ENCODE peak calls at places on chromosome 4, in six cellular contexts. One of them, this sample, is unnamed.

GRCh38 chr4:92100980-92101379 is 202.8 kb upstream of the GRID2 start:
- DNase-seq in HCT116: no peak
- DNase-seq in suprapubic skin: no peak
- DNase-seq in dorsolateral prefrontal cortex: no peak
- DNase-seq in PC-9: no peak
- DNase-seq in brain microvascular endothelial cell: no peak
- DNase-seq in this sample: no peak

GRCh38 chr4:148444296-148445070 is 2.3 kb upstream of the NR3C2 start:
- DNase-seq in suprapubic skin: peak; percentile 69
- DNase-seq in dorsolateral prefrontal cortex: peak; percentile 20
- DNase-seq in HCT116: no peak
- DNase-seq in PC-9: no peak
- DNase-seq in brain microvascular endothelial cell: no peak
- DNase-seq in this sample: no peak

GRCh38 chr4:40525811-40526598 is 103.7 kb downstream of the RBM47 start:
- DNase-seq in PC-9: peak; percentile 81
- DNase-seq in dorsolateral prefrontal cortex: no peak
- DNase-seq in brain microvascular endothelial cell: peak; percentile 57
- DNase-seq in suprapubic skin: no peak
- DNase-seq in HCT116: peak; percentile 51
- DNase-seq in this sample: no peak

GRCh38 chr4:152691761-152692160 is 12.0 kb upstream of the TMEM154 start:
- DNase-seq in PC-9: no peak
- DNase-seq in dorsolateral prefrontal cortex: no peak
- DNase-seq in brain microvascular endothelial cell: no peak
- DNase-seq in HCT116: no peak
- DNase-seq in suprapubic skin: no peak
- DNase-seq in this sample: no peak

GRCh38 chr4:98446499-98447375 is 185.6 kb downstream of the RAP1GDS1 start:
- DNase-seq in brain microvascular endothelial cell: peak; percentile 61
- DNase-seq in dorsolateral prefrontal cortex: no peak
- DNase-seq in suprapubic skin: no peak
- DNase-seq in PC-9: no peak
- DNase-seq in HCT116: no peak
- DNase-seq in this sample: no peak

GRCh38 chr4:164136181-164136616 is 617.7 kb upstream of the SMIM31 start:
- DNase-seq in PC-9: no peak
- DNase-seq in HCT116: peak; percentile 19
- DNase-seq in brain microvascular endothelial cell: peak; percentile 29
- DNase-seq in suprapubic skin: no peak
- DNase-seq in dorsolateral prefrontal cortex: no peak
- DNase-seq in this sample: no peak

GRCh38 chr4:25908491-25908901 is 5.5 kb upstream of the SMIM20 start:
- DNase-seq in dorsolateral prefrontal cortex: no peak
- DNase-seq in suprapubic skin: no peak
- DNase-seq in PC-9: peak; percentile 60
- DNase-seq in brain microvascular endothelial cell: peak; percentile 93
- DNase-seq in HCT116: peak; percentile 69
- DNase-seq in this sample: no peak

GRCh38 chr4:83821493-83821892 is 285.6 kb downstream of the GPAT3 start:
- DNase-seq in HCT116: no peak
- DNase-seq in PC-9: no peak
- DNase-seq in brain microvascular endothelial cell: no peak
- DNase-seq in suprapubic skin: no peak
- DNase-seq in dorsolateral prefrontal cortex: no peak
- DNase-seq in this sample: no peak

GRCh38 chr4:153332936-153333335 is 11.6 kb upstream of the MND1 start:
- DNase-seq in HCT116: no peak
- DNase-seq in suprapubic skin: no peak
- DNase-seq in brain microvascular endothelial cell: no peak
- DNase-seq in dorsolateral prefrontal cortex: no peak
- DNase-seq in PC-9: no peak
- DNase-seq in this sample: no peak

GRCh38 chr4:137267024-137267423 is 265.3 kb downstream of the PCDH18 start:
- DNase-seq in PC-9: no peak
- DNase-seq in HCT116: no peak
- DNase-seq in suprapubic skin: no peak
- DNase-seq in brain microvascular endothelial cell: peak; percentile 67
- DNase-seq in dorsolateral prefrontal cortex: no peak
- DNase-seq in this sample: no peak

GRCh38 chr4:154982187-154983047 is 201.3 kb downstream of the RBM46 start:
- DNase-seq in brain microvascular endothelial cell: peak; percentile 40
- DNase-seq in HCT116: peak; percentile 58
- DNase-seq in dorsolateral prefrontal cortex: peak; percentile 24
- DNase-seq in suprapubic skin: no peak
- DNase-seq in PC-9: no peak
- DNase-seq in this sample: no peak

GRCh38 chr4:76680934-76681333 is 217.0 kb downstream of the SOWAHB start:
- DNase-seq in suprapubic skin: no peak
- DNase-seq in brain microvascular endothelial cell: no peak
- DNase-seq in PC-9: no peak
- DNase-seq in dorsolateral prefrontal cortex: no peak
- DNase-seq in HCT116: no peak
- DNase-seq in this sample: no peak
- TF ChIP-seq CTCF in suprapubic skin: no peak
- TF ChIP-seq CTCF in brain microvascular endothelial cell: peak; percentile 26
- TF ChIP-seq CTCF in PC-9: no peak
- TF ChIP-seq CTCF in dorsolateral prefrontal cortex: no peak
- TF ChIP-seq CTCF in HCT116: no peak
- TF ChIP-seq CTCF in this sample: no peak

DNA sequence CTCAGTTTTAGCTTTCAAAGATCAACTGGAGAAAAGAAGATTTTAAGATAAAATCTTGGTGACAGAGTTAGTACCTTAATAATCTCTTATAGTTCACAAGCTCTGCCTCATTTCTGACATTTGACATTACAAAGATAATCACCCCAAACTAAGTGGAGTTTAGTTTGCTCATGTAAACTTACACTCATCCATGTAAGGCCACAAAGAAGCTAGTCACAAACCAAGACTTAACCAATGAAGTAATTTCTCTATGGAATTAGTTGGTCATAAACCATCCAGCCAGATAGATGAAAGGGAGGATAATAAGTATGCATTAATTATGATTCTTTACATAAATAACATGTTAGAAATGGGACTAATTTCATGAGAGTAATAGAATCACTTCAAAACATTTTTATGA is 159.2 kb downstream of the FAM13A start:
- DNase-seq in suprapubic skin: no peak
- DNase-seq in dorsolateral prefrontal cortex: no peak
- DNase-seq in PC-9: no peak
- DNase-seq in brain microvascular endothelial cell: no peak
- DNase-seq in HCT116: no peak
- DNase-seq in this sample: no peak
- H3K4me3 ChIP-seq in suprapubic skin: no peak overlapping the region
- H3K4me3 ChIP-seq in dorsolateral prefrontal cortex: no peak overlapping the region
- H3K4me3 ChIP-seq in PC-9: no peak overlapping the region
- H3K4me3 ChIP-seq in brain microvascular endothelial cell: no peak overlapping the region
- H3K4me3 ChIP-seq in HCT116: no peak overlapping the region
- H3K4me3 ChIP-seq in this sample: no peak overlapping the region

DNA sequence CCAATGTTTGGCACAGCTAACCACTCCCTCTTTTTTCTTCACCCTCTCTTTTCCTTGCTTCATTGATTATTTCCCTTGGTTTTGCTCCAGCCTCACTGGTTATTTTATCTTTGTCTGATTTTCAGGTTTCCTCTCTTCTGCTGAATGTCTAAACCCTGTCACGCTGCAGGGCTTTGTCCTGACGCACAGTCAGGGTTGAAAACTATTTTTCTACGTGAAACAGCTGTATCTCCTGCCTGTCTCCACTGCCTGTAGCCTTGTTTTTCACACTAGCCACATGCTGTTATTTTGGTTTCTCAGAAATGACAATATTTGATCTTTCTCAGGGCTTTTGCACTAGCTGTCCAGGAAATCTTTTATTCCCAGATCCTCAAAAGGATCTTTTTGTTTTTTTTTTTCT is 164.0 kb downstream of the PDHA2 start:
- DNase-seq in PC-9: no peak
- DNase-seq in brain microvascular endothelial cell: no peak
- DNase-seq in HCT116: no peak
- DNase-seq in suprapubic skin: no peak
- DNase-seq in dorsolateral prefrontal cortex: no peak
- DNase-seq in this sample: no peak
- H3K27ac ChIP-seq in PC-9: no peak overlapping the region
- H3K27ac ChIP-seq in brain microvascular endothelial cell: no peak overlapping the region
- H3K27ac ChIP-seq in HCT116: no peak overlapping the region
- H3K27ac ChIP-seq in suprapubic skin: no peak overlapping the region
- H3K27ac ChIP-seq in dorsolateral prefrontal cortex: peak overlapping the region; percentile 83
- H3K27ac ChIP-seq in this sample: no peak overlapping the region

DNA sequence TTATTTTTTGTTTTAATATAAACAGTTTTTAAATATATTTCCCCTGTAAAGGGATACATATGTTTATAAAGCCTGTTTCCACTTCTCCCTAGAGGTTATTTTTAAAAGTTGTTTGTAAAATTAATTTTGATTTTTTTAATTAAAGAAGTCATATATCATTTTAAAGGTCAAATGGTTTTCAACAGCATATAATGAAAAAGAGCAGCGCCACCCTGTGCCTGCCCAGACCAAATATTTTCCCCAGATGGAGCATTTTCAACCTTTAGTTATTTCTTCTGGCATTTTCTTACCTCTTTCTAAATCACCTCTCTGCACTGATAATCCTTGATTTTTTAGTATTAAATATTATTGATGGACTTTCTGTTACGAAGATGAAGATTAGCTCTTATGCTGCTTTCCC is 21.0 kb downstream of the MSX1 start:
- DNase-seq in brain microvascular endothelial cell: no peak
- DNase-seq in dorsolateral prefrontal cortex: no peak
- DNase-seq in HCT116: no peak
- DNase-seq in PC-9: no peak
- DNase-seq in suprapubic skin: no peak
- DNase-seq in this sample: no peak
- TF ChIP-seq CTCF in brain microvascular endothelial cell: peak; percentile 48
- TF ChIP-seq CTCF in dorsolateral prefrontal cortex: no peak
- TF ChIP-seq CTCF in HCT116: peak; percentile 57
- TF ChIP-seq CTCF in PC-9: peak; percentile 55
- TF ChIP-seq CTCF in suprapubic skin: no peak
- TF ChIP-seq CTCF in this sample: no peak

GRCh38 chr4:120940547-120940946 is 18.0 kb upstream of the PRDM5 start:
- DNase-seq in suprapubic skin: no peak
- DNase-seq in HCT116: no peak
- DNase-seq in brain microvascular endothelial cell: no peak
- DNase-seq in dorsolateral prefrontal cortex: no peak
- DNase-seq in PC-9: no peak
- DNase-seq in this sample: no peak

DNA sequence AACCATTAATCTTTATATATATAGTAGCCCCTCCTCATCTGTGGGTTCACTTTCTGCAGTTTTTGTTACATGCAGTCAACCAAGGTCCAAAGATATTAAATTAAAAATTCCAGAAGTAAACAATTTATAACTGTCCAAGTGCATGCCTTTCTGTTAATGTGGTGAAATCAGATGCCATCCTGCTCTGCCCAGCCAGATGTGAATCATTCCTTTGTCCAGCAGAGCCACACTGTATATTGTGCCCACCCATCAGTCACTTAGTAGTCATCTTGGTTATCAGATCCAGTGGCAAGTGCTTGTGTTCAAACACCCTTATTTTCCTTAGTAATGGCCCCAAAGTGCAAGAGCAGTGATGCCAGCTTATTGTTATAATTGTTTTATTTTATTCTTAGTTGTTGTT is 17.2 kb upstream of the PRDM5 start:
- DNase-seq in PC-9: no peak
- DNase-seq in suprapubic skin: no peak
- DNase-seq in dorsolateral prefrontal cortex: no peak
- DNase-seq in brain microvascular endothelial cell: no peak
- DNase-seq in HCT116: no peak
- DNase-seq in this sample: no peak
- H3K4me3 ChIP-seq in PC-9: no peak overlapping the region
- H3K4me3 ChIP-seq in suprapubic skin: no peak overlapping the region
- H3K4me3 ChIP-seq in dorsolateral prefrontal cortex: no peak overlapping the region
- H3K4me3 ChIP-seq in brain microvascular endothelial cell: no peak overlapping the region
- H3K4me3 ChIP-seq in HCT116: no peak overlapping the region
- H3K4me3 ChIP-seq in this sample: no peak overlapping the region

GRCh38 chr4:2141022-2141761 is 82.1 kb downstream of the NAT8L start:
- DNase-seq in dorsolateral prefrontal cortex: no peak
- DNase-seq in HCT116: no peak
- DNase-seq in PC-9: no peak
- DNase-seq in brain microvascular endothelial cell: no peak
- DNase-seq in suprapubic skin: no peak
- DNase-seq in this sample: no peak

GRCh38 chr4:2135083-2135482 is 76.0 kb downstream of the NAT8L start:
- DNase-seq in suprapubic skin: no peak
- DNase-seq in brain microvascular endothelial cell: peak; percentile 28
- DNase-seq in HCT116: no peak
- DNase-seq in PC-9: no peak
- DNase-seq in dorsolateral prefrontal cortex: no peak
- DNase-seq in this sample: no peak

GRCh38 chr4:2138846-2139500 is 79.8 kb downstream of the NAT8L start:
- DNase-seq in PC-9: no peak
- DNase-seq in HCT116: no peak
- DNase-seq in brain microvascular endothelial cell: no peak
- DNase-seq in suprapubic skin: no peak
- DNase-seq in dorsolateral prefrontal cortex: no peak
- DNase-seq in this sample: no peak

GRCh38 chr4:2132438-2132837 is 73.3 kb downstream of the NAT8L start:
- DNase-seq in brain microvascular endothelial cell: no peak
- DNase-seq in suprapubic skin: no peak
- DNase-seq in PC-9: no peak
- DNase-seq in dorsolateral prefrontal cortex: no peak
- DNase-seq in HCT116: peak; percentile 8
- DNase-seq in this sample: no peak

DNA sequence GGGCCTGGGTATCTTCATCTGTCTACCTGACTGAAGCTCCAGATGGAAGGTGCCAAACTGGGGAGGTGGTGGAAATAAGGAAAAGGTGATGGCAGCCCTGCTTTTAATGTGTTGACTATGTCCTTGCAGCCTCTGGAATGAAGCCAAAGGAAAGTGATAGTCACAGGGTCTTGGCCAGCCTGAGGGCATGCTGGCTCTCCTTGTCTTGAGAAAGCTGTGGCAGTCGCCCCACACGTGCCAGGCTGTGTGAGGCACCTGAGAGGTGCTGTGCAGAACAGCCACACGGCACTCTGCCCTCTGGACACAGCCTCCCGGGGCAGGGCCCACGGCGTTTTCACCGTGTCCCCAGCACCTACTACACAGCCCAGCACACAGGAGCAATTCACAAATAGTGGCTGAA is 77.6 kb downstream of the NAT8L start:
- DNase-seq in HCT116: no peak
- DNase-seq in dorsolateral prefrontal cortex: no peak
- DNase-seq in PC-9: peak; percentile 65
- DNase-seq in brain microvascular endothelial cell: no peak
- DNase-seq in suprapubic skin: no peak
- DNase-seq in this sample: no peak
- H3K27ac ChIP-seq in HCT116: no peak overlapping the region
- H3K27ac ChIP-seq in dorsolateral prefrontal cortex: no peak overlapping the region
- H3K27ac ChIP-seq in PC-9: no peak overlapping the region
- H3K27ac ChIP-seq in brain microvascular endothelial cell: no peak overlapping the region
- H3K27ac ChIP-seq in suprapubic skin: no peak overlapping the region
- H3K27ac ChIP-seq in this sample: no peak overlapping the region

DNA sequence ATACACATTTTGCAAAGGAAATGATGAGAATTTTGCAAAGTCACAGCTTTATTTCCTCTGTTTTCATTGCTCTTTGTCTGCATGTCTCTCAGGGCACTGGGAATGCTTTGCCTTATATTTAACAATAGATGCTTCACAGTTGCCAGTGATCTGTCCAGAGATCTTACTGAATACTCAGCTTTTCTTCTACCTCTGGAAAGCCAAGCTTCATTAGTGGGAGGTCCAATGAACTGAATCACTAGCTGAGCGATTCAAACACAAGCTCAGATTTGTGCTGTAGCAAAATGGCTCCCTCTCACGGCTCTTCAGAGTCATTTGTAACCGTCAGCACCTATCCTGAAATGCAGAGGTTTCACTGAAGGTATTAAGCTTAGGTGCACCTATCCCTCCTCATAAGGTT is 138.9 kb downstream of the DCLK2 start:
- DNase-seq in suprapubic skin: no peak
- DNase-seq in dorsolateral prefrontal cortex: no peak
- DNase-seq in PC-9: no peak
- DNase-seq in brain microvascular endothelial cell: peak; percentile 37
- DNase-seq in HCT116: no peak
- DNase-seq in this sample: no peak
- TF ChIP-seq CTCF in suprapubic skin: no peak
- TF ChIP-seq CTCF in dorsolateral prefrontal cortex: peak; percentile 21
- TF ChIP-seq CTCF in PC-9: no peak
- TF ChIP-seq CTCF in brain microvascular endothelial cell: peak; percentile 68
- TF ChIP-seq CTCF in HCT116: no peak
- TF ChIP-seq CTCF in this sample: no peak

This sample was measured in vagina.